ENCODE peak calls at places on chromosome X, in eight cellular contexts. H is left lung, N is cardiac muscle cell, S is uterus, L is fibroblast of mammary gland, W is breast epithelium, O is psoas muscle, K is A549. J is an unnamed sample.

GRCh38 chrX:1452497-1453389 is at the start of gene ASMTL:
- DNase-seq in H (peak), N (peak), S (peak), L (peak), W (peak), O (peak), K (peak), J (peak)

GRCh38 chrX:104913348-104913747 is 307.1 kb downstream of the TEX13A start:
- DNase-seq in H (no peak), N (peak), S (no peak), L (peak), W (no peak), O (no peak), K (no peak), J (peak)

GRCh38 chrX:20263474-20263873 is 3.2 kb downstream of the RPS6KA3 start:
- DNase-seq in H (no peak), N (no peak), S (no peak), L (peak), W (no peak), O (no peak), K (no peak), J (peak)

GRCh38 chrX:115958687-115959359 is 211.7 kb upstream of the AGTR2 start:
- DNase-seq in H (no peak), N (no peak), S (no peak), L (no peak), W (no peak), O (no peak), K (no peak), J (no peak)

GRCh38 chrX:154074199-154074598 is 23.3 kb downstream of the MECP2 start:
- DNase-seq in H (no peak), N (peak), S (no peak), L (peak), W (no peak), O (no peak), K (peak), J (peak)

GRCh38 chrX:103629295-103630170 is 758 bp downstream of the TCEAL1 start:
- DNase-seq in H (peak), N (peak), S (peak), L (peak), W (peak), O (peak), K (peak), J (peak)

GRCh38 chrX:129976441-129976840 is 6.0 kb upstream of the BCORL1 start:
- DNase-seq in H (no peak), N (no peak), S (no peak), L (no peak), W (no peak), O (no peak), K (no peak), J (no peak)

GRCh38 chrX:153307546-153308175 is 13.9 kb downstream of the PNMA6F start:
- DNase-seq in H (no peak), N (no peak), S (no peak), L (no peak), W (no peak), O (no peak), K (no peak), J (peak)

GRCh38 chrX:119150163-119151135 is 22.8 kb upstream of the KIAA1210 start:
- DNase-seq in H (no peak), N (no peak), S (no peak), L (no peak), W (no peak), O (no peak), K (no peak), J (no peak)

GRCh38 chrX:13250831-13251612 is 68.8 kb downstream of the ATXN3L start:
- DNase-seq in H (no peak), N (no peak), S (peak), L (peak), W (no peak), O (no peak), K (no peak), J (peak)

GRCh38 chrX:2325076-2325784 is 175.5 kb downstream of the DHRSX start:
- DNase-seq in H (peak), N (no peak), S (peak), L (peak), W (peak), O (peak), K (no peak), J (peak)

GRCh38 chrX:11499076-11500044 is 166.4 kb downstream of the ARHGAP6 start:
- DNase-seq in H (no peak), N (no peak), S (no peak), L (peak), W (no peak), O (no peak), K (no peak), J (peak)

GRCh38 chrX:152619897-152620296 is 17.8 kb upstream of the GABRQ start:
- DNase-seq in H (no peak), N (no peak), S (no peak), L (no peak), W (no peak), O (no peak), K (no peak), J (no peak)

GRCh38 chrX:11886745-11887144 is 128.7 kb downstream of the MSL3 start:
- DNase-seq in H (no peak), N (no peak), S (no peak), L (peak), W (no peak), O (no peak), K (no peak), J (peak)

GRCh38 chrX:110045988-110046387 is 43.1 kb downstream of the TMEM164 start:
- DNase-seq in H (no peak), N (peak), S (no peak), L (peak), W (no peak), O (no peak), K (no peak), J (peak)

GRCh38 chrX:42755820-42756219 is 22.1 kb downstream of the PPP1R2C start:
- DNase-seq in H (no peak), N (no peak), S (peak), L (peak), W (no peak), O (peak), K (peak), J (peak)

GRCh38 chrX:43703211-43703791 is 47.2 kb downstream of the MAOA start:
- DNase-seq in H (no peak), N (no peak), S (no peak), L (peak), W (no peak), O (no peak), K (no peak), J (peak)

GRCh38 chrX:154378059-154378798 is 866 bp upstream of the EMD start:
- DNase-seq in H (peak), N (no peak), S (peak), L (peak), W (no peak), O (peak), K (peak), J (no peak)

GRCh38 chrX:66504481-66504880 is 134.4 kb downstream of the EDA2R start:
- DNase-seq in H (no peak), N (no peak), S (no peak), L (no peak), W (no peak), O (no peak), K (no peak), J (no peak)

GRCh38 chrX:18886344-18887161 is 97.4 kb downstream of the PHKA2 start:
- DNase-seq in H (peak), N (peak), S (peak), L (peak), W (peak), O (peak), K (peak), J (peak)

GRCh38 chrX:15877380-15877779 is 22.8 kb upstream of the AP1S2 start:
- DNase-seq in H (no peak), N (no peak), S (no peak), L (peak), W (no peak), O (peak), K (no peak), J (peak)

GRCh38 chrX:119685225-119686066 is 7.5 kb downstream of the SEPTIN6 start:
- DNase-seq in H (no peak), N (no peak), S (no peak), L (peak), W (no peak), O (no peak), K (no peak), J (no peak)

GRCh38 chrX:137792214-137792613 is 226.3 kb downstream of the ZIC3 start:
- DNase-seq in H (no peak), N (no peak), S (no peak), L (no peak), W (no peak), O (no peak), K (no peak), J (no peak)

GRCh38 chrX:141917801-141918200 is 14.1 kb downstream of the MAGEC1 start:
- DNase-seq in H (no peak), N (no peak), S (no peak), L (no peak), W (no peak), O (no peak), K (no peak), J (no peak)

GRCh38 chrX:2967998-2968909 is 38.1 kb upstream of the ARSH start:
- DNase-seq in H (peak), N (no peak), S (no peak), L (peak), W (peak), O (no peak), K (no peak), J (peak)

DNA sequence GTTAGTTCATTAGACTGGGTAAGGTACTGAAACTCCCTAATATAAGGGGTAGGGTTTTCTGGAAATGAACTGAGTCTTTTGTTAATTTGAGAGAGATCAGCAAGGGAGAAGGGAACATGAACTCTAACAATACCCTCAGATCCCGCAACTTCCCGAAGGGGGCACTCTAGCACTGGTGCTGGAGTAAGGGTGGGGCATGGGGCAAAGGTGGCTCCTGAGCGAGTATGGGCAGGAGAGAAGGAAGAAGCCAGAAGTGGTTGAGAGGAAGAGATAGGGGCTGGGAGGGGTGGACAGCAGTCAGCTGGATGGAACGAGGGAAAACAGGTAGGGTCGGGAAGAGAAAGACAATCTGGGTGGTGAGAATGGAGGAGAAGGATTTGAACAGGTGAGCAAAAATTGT is 183.2 kb upstream of the MAGEE2 start:
- DNase-seq in H (no peak), N (no peak), S (no peak), L (no peak), W (no peak), O (no peak), K (no peak), J (no peak)
- TF ChIP-seq CTCF in H (no peak), N (no peak), S (no peak), L (no peak), W (no peak), O (no peak), K (no peak), J (no peak)

GRCh38 chrX:40091691-40092421 is 5.9 kb downstream of the BCOR start:
- DNase-seq in H (no peak), N (no peak), S (no peak), L (no peak), W (no peak), O (no peak), K (no peak), J (no peak)
- H3K4me3 ChIP-seq in H (no peak), N (peak), S (no peak), L (no peak), W (no peak), O (no peak), K (no peak), J (no peak)

GRCh38 chrX:7233632-7234406 is 85.9 kb upstream of the PUDP start:
- DNase-seq in H (no peak), N (no peak), S (no peak), L (peak), W (no peak), O (no peak), K (no peak), J (peak)
- TF ChIP-seq CTCF in H (no peak), N (no peak), S (no peak), L (no peak), W (no peak), O (no peak), K (no peak), J (no peak)

GRCh38 chrX:124737771-124738170 is 391.4 kb downstream of the SH2D1A start:
- DNase-seq in H (no peak), N (peak), S (no peak), L (no peak), W (no peak), O (no peak), K (no peak), J (no peak)

DNA sequence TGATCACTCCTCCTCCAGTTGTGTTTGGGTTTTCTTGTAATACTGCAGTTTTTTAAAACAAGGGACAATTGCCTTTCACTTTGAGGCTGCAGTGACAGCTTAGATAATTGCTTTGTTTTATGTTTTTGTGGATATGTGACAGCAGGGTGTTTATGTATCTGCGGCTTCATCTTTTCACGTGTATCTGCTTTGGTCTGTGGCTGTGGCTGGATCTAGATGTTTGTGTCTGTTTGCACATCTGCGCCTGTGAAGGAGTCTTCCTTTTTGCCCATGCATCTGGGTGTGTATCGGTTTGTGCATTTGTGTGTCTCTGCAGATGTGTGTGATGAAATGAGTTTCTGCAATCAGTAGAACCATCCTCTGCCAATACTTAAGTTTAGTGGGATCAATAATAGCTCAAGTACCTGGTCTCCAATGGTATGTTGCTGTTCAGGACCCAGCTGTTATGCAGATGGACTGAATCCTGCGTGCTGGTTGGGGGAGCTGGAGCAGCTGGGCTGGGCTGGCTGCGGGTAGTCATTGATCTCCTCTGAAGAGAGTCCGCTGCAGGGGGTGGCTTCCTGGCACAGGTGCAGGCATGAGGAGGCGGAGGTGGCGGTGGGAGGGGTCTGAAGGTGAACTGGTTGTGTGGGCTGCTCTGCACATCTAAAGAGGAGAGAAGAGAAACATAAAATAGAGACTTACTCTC is 390.3 kb downstream of the SH2D1A start:
- DNase-seq in H (no peak), N (no peak), S (no peak), L (no peak), W (no peak), O (no peak), K (no peak), J (no peak)
- H3K4me3 ChIP-seq in H (no peak), N (no peak), S (no peak), L (no peak), W (no peak), O (no peak), K (no peak), J (no peak)

DNA sequence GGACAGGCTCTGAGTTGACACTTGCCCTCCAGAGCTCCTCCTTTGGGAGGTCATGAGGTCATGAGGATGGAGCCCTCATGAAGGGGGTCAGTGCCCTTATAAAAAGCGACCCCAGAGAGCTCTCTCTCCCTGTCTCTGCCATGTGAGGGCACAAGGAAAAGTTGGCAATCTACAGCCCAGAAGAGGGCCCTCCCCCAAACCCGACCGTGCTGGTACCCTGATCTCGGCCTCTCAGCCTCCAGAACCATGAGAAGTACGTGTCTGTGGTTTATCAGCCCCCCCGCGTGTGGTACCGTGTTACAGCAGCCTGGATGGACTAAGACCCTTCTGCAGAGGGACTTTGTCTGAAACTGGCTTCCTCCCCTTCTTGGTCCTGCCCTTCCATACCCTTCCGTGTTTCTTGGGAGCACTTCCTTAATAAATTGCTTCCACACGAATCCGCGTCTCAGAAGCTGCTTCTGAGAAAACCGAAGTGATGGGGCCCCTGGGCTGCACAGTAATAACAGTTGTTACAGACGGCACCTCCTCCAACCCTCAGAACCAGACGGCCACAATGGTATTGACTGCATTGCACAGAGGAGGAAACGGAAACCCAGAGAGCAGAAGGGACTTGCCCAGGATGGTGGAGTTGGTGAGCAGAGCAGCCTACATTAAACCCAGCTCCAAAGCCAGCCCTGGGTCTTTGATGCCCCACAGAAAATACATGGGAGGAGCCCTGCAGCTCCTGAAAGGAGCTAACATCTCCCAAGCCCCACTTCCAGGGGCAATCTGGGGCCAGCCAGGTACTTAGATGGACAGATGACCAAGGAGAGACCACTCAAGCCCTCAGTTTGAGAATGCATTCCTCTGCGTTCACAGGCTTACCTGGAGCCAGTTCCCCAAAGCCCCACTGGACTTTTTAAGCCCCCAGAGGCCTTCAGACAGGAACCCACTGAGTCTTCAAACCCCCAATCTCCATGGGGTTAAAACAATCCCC is 242.7 kb downstream of the BCOR start:
- DNase-seq in H (no peak), N (no peak), S (no peak), L (no peak), W (no peak), O (no peak), K (no peak), J (no peak)
- TF ChIP-seq CTCF in H (no peak), N (no peak), S (no peak), L (no peak), W (no peak), O (no peak), K (no peak), J (no peak)

DNA sequence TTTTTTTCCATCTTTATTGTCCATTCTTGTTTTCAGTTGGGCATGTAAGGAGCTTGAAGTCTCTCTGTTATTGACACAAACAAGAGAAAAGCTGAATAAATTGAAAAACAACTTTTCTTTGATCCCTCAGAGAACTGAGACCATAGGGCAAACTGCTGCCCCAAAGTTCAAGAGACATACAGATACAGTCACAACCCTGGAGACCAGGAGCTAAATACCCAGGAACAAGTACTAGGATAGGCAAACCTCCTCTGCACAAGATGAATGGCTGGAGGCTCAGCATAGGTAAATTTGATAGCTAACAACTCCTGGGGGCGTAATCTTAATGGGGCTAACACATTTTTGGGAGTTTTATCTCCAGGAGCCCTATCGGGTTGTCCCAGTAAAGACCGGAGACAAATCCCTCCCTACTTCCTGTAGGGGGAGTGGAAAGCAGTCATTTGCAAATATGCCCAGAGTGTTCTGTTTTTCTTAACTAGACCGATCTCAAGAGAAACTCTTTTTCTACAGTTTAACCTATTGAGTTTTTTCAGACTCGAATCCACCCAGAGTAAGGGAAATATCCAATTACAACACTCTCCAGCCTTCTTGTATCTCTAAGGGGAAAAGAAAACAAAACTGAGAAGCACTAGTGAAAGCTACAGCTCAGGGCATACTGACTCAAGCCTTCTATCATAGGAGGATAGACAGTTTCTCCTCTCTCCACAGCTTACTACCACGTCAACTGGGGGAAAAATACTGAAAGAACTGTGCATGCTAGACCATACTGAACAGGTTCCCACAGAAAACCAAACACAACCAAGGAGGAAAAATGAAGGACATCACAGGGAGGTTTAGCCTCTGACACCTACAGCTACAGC is 23.1 kb downstream of the MAGEA8 start:
- DNase-seq in H (no peak), N (no peak), S (no peak), L (peak), W (no peak), O (no peak), K (peak), J (peak)
- H3K4me3 ChIP-seq in H (no peak), N (no peak), S (no peak), L (no peak), W (no peak), O (no peak), K (peak), J (peak)

GRCh38 chrX:56281789-56282188 is 49.6 kb downstream of the KLF8 start:
- DNase-seq in H (no peak), N (peak), S (no peak), L (peak), W (no peak), O (no peak), K (peak), J (peak)
- TF ChIP-seq CTCF in H (no peak), N (peak), S (no peak), L (peak), W (no peak), O (peak), K (peak), J (peak)

GRCh38 chrX:49272426-49272825 is 2.8 kb downstream of the PPP1R3F start:
- DNase-seq in H (no peak), N (no peak), S (no peak), L (no peak), W (no peak), O (no peak), K (no peak), J (no peak)
- H3K4me3 ChIP-seq in H (no peak), N (no peak), S (no peak), L (no peak), W (no peak), O (no peak), K (no peak), J (no peak)

GRCh38 chrX:97461763-97462162 is 578.1 kb downstream of the RPA4 start:
- DNase-seq in H (no peak), N (no peak), S (no peak), L (no peak), W (no peak), O (no peak), K (no peak), J (no peak)
- TF ChIP-seq CTCF in H (no peak), N (no peak), S (no peak), L (no peak), W (no peak), O (no peak), K (no peak), J (no peak)

J was measured in choroid plexus epithelial cell.